ENCODE peak calls at places on chromosomes 13 and 19, in seven cellular contexts. O is HEK293T; H is activated effector memory CD4-positive, alpha-beta T cell treated with Interleukin-2 at 50 U/mL for 16 hours; D is GOT3; X is H9; R is activated naive CD4-positive, alpha-beta T cell treated with anti-CD3 and anti-CD28 coated beads, Interleukin-2, amount 10 ng/mL, durations not matched to agents 7 days and 5 days; Z is breast epithelium. L is an unnamed sample.

GRCh38 chr13:23445794-23446193 is 12.3 kb upstream of the SACS start:
- DNase-seq in R (no peak), D (no peak), H (no peak), Z (no peak), O (no peak), X (no peak), L (no peak)

GRCh38 chr19:48553676-48554384 is 1.9 kb downstream of the SULT2B1 start:
- DNase-seq in H (no peak), R (no peak), Z (no peak), D (no peak), O (no peak), X (peak), L (no peak)

GRCh38 chr19:56476671-56477428 is at the start of gene ZNF667:
- DNase-seq in R (peak), Z (no peak), X (no peak), H (no peak), D (no peak), O (no peak), L (peak)

GRCh38 chr13:78193853-78194252 is 275.2 kb upstream of the EDNRB start:
- DNase-seq in R (no peak), X (no peak), O (no peak), Z (no peak), H (no peak), D (no peak), L (no peak)

GRCh38 chr13:112067871-112068305 is 939 bp downstream of the SOX1 start:
- DNase-seq in X (peak), O (no peak), R (no peak), H (no peak), D (no peak), Z (no peak), L (no peak)

GRCh38 chr13:85853901-85854663 is 54.9 kb upstream of the SLITRK6 start:
- DNase-seq in R (no peak), O (no peak), Z (no peak), D (no peak), X (no peak), H (no peak), L (no peak)

GRCh38 chr13:106532111-106532929 is 3.1 kb downstream of the EFNB2 start:
- DNase-seq in D (no peak), Z (no peak), H (no peak), X (no peak), R (no peak), O (no peak), L (no peak)

GRCh38 chr13:79448413-79448812 is 32.5 kb upstream of the NDFIP2 start:
- DNase-seq in D (no peak), H (no peak), R (no peak), Z (no peak), O (no peak), X (no peak), L (no peak)

GRCh38 chr19:16889429-16889882 is 657 bp downstream of the F2RL3 start:
- DNase-seq in O (no peak), H (no peak), X (no peak), Z (no peak), D (peak), R (no peak), L (peak)

GRCh38 chr13:104592127-104592526 is 1525.9 kb upstream of the SLC10A2 start:
- DNase-seq in X (no peak), Z (no peak), H (no peak), D (no peak), O (no peak), R (no peak), L (no peak)

GRCh38 chr13:109779074-109779473 is 7.3 kb downstream of the IRS2 start:
- DNase-seq in H (peak), R (peak), Z (no peak), O (no peak), D (no peak), X (no peak), L (no peak)

GRCh38 chr13:76016799-76017198 is 380.7 kb downstream of the LMO7 start:
- DNase-seq in R (peak), Z (no peak), H (no peak), O (peak), D (no peak), X (peak), L (peak)

GRCh38 chr19:988081-988480 is 3.9 kb downstream of the WDR18 start:
- DNase-seq in O (no peak), R (no peak), Z (no peak), X (no peak), D (no peak), H (no peak), L (no peak)

GRCh38 chr13:74444877-74445479 is 310.8 kb upstream of the KLF12 start:
- DNase-seq in D (no peak), H (no peak), O (no peak), Z (no peak), R (no peak), X (no peak), L (no peak)

GRCh38 chr13:99129951-99130350 is 70.7 kb upstream of the UBAC2 start:
- DNase-seq in O (no peak), D (no peak), Z (no peak), X (no peak), H (no peak), R (no peak), L (no peak)

GRCh38 chr19:6273701-6274601 is 5.8 kb downstream of the MLLT1 start:
- DNase-seq in X (no peak), D (peak), Z (peak), O (peak), R (no peak), H (no peak), L (peak)

GRCh38 chr13:23735329-23735728 is 153.9 kb downstream of the MIPEP start:
- DNase-seq in X (no peak), Z (no peak), R (no peak), H (no peak), D (no peak), O (no peak), L (no peak)

GRCh38 chr13:99384468-99384867 is 77.3 kb upstream of the GPR183 start:
- DNase-seq in R (peak), Z (no peak), O (no peak), X (peak), D (no peak), H (no peak), L (no peak)

GRCh38 chr13:98677398-98677797 is 75.1 kb downstream of the SLC15A1 start:
- DNase-seq in X (no peak), O (no peak), Z (no peak), R (no peak), H (no peak), D (no peak), L (no peak)

L was measured in SW 1271.